ENCODE peak calls at places on chromosomes 3 and 15, in four cellular contexts. J, E, S and K are unnamed samples.

GRCh38 chr3:46746711-46747110 is 29.0 kb upstream of the PRSS50 start:
- DNase-seq in J (no peak), E (no peak), S (no peak), K (no peak)

GRCh38 chr3:140914384-140914945 is 27.2 kb upstream of the SLC25A36 start:
- DNase-seq in S (no peak), E (no peak), J (no peak), K (no peak)

GRCh38 chr3:195204360-195205166 is 66.4 kb downstream of the XXYLT1 start:
- DNase-seq in E (no peak), S (no peak), J (no peak), K (peak)

GRCh38 chr15:73283341-73283962 is 85.3 kb downstream of the HCN4 start:
- DNase-seq in E (no peak), S (no peak), J (peak), K (no peak)

GRCh38 chr15:101391431-101391830 is 96.4 kb upstream of the SNRPA1 start:
- DNase-seq in J (no peak), S (no peak), E (no peak), K (no peak)

GRCh38 chr15:72227720-72228119 is 3.3 kb downstream of the PKM start:
- DNase-seq in J (no peak), E (no peak), S (no peak), K (no peak)

GRCh38 chr3:51340989-51341636 is 44.0 kb upstream of the MANF start:
- DNase-seq in J (peak), E (no peak), S (no peak), K (no peak)

GRCh38 chr3:194489736-194490612 is 3.2 kb upstream of the ATP13A3 start:
- DNase-seq in E (no peak), J (peak), S (no peak), K (peak)

GRCh38 chr3:151816091-151816604 is 2.2 kb downstream of the AADAC start:
- DNase-seq in J (no peak), E (peak), S (peak), K (no peak)